ENCODE peak calls at places on chromosomes 12 and 14, in five cellular contexts. One of them, this sample, is unnamed.

GRCh38 chr12:49188205-49188915 is 520 bp downstream of the TUBA1A start:
- DNase-seq in H1: no peak
- DNase-seq in IMR-90: peak; percentile 42
- DNase-seq in mesenchymal stem cell: peak; percentile 79
- DNase-seq in neuronal stem cell: no peak
- DNase-seq in this sample: peak; percentile 73

GRCh38 chr12:75437564-75437963 is 43.0 kb upstream of the GLIPR1 start:
- DNase-seq in H1: no peak
- DNase-seq in IMR-90: peak; percentile 34
- DNase-seq in mesenchymal stem cell: peak; percentile 38
- DNase-seq in neuronal stem cell: no peak
- DNase-seq in this sample: peak; percentile 68

GRCh38 chr12:90939382-90939781 is 15.6 kb downstream of the CCER1 start:
- DNase-seq in H1: no peak
- DNase-seq in IMR-90: peak; percentile 26
- DNase-seq in mesenchymal stem cell: no peak
- DNase-seq in neuronal stem cell: no peak
- DNase-seq in this sample: no peak

GRCh38 chr14:103518416-103519042 is 4.1 kb downstream of the CKB start:
- DNase-seq in H1: peak; percentile 93
- DNase-seq in IMR-90: peak; percentile 29
- DNase-seq in mesenchymal stem cell: peak; percentile 50
- DNase-seq in neuronal stem cell: no peak
- DNase-seq in this sample: peak; percentile 62

GRCh38 chr14:101200650-101201516 is 297.4 kb upstream of the RTL1 start:
- DNase-seq in H1: peak; percentile 13
- DNase-seq in IMR-90: no peak
- DNase-seq in mesenchymal stem cell: no peak
- DNase-seq in neuronal stem cell: no peak
- DNase-seq in this sample: no peak

GRCh38 chr14:81784084-81784483 is 250.4 kb upstream of the SEL1L start:
- DNase-seq in H1: no peak
- DNase-seq in IMR-90: no peak
- DNase-seq in mesenchymal stem cell: no peak
- DNase-seq in neuronal stem cell: no peak
- DNase-seq in this sample: no peak

GRCh38 chr12:67217647-67218046 is 51.5 kb upstream of the CAND1 start:
- DNase-seq in H1: no peak
- DNase-seq in IMR-90: no peak
- DNase-seq in mesenchymal stem cell: no peak
- DNase-seq in neuronal stem cell: no peak
- DNase-seq in this sample: no peak

GRCh38 chr12:75707983-75708382 is 196.6 kb upstream of the KRR1 start:
- DNase-seq in H1: no peak
- DNase-seq in IMR-90: no peak
- DNase-seq in mesenchymal stem cell: no peak
- DNase-seq in neuronal stem cell: no peak
- DNase-seq in this sample: no peak

GRCh38 chr12:122139941-122140340 is 34.1 kb downstream of the IL31 start:
- DNase-seq in H1: no peak
- DNase-seq in IMR-90: no peak
- DNase-seq in mesenchymal stem cell: no peak
- DNase-seq in neuronal stem cell: no peak
- DNase-seq in this sample: no peak

GRCh38 chr12:122138181-122138580 is 35.8 kb downstream of the IL31 start:
- DNase-seq in H1: no peak
- DNase-seq in IMR-90: no peak
- DNase-seq in mesenchymal stem cell: no peak
- DNase-seq in neuronal stem cell: no peak
- DNase-seq in this sample: no peak

GRCh38 chr12:122139266-122139665 is 34.8 kb downstream of the IL31 start:
- DNase-seq in H1: no peak
- DNase-seq in IMR-90: no peak
- DNase-seq in mesenchymal stem cell: no peak
- DNase-seq in neuronal stem cell: no peak
- DNase-seq in this sample: no peak

GRCh38 chr12:122137681-122138080 is 36.3 kb downstream of the IL31 start:
- DNase-seq in H1: peak; percentile 82
- DNase-seq in IMR-90: no peak
- DNase-seq in mesenchymal stem cell: no peak
- DNase-seq in neuronal stem cell: no peak
- DNase-seq in this sample: peak; percentile 53

DNA sequence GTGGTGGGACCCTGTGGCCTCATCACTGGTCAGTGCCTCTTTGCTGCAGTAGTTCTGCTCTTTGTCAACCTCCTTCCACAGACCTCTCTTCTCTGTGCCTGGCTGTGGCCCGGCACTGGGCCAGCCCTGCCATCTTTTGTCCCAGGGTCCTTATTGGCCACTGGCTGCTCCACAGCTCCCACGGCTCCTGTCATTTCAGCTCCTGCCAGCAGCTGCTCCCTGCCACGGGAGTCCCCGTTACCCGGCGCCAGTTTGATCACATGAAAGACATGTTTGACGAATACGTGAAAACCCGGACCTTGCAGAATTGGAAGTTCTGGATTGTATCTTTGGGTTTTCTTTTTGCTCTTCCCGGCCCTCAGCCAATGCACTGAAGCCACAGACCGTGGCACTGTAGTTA is 35.4 kb downstream of the IL31 start:
- DNase-seq in H1: no peak
- DNase-seq in IMR-90: no peak
- DNase-seq in mesenchymal stem cell: no peak
- DNase-seq in neuronal stem cell: no peak
- DNase-seq in this sample: no peak
- H3K36me3 ChIP-seq in H1: peaks cover 2% of the 10 kb centered on the region
- H3K36me3 ChIP-seq in IMR-90: peaks cover 69% of the 10 kb centered on the region
- H3K36me3 ChIP-seq in mesenchymal stem cell: peaks cover 80% of the 10 kb centered on the region
- H3K36me3 ChIP-seq in neuronal stem cell: peaks cover 75% of the 10 kb centered on the region
- H3K36me3 ChIP-seq in this sample: peaks cover 12% of the 10 kb centered on the region

GRCh38 chr14:91264151-91265150 is 19.9 kb upstream of the GPR68 start:
- DNase-seq in H1: peak; percentile 71
- DNase-seq in IMR-90: no peak
- DNase-seq in mesenchymal stem cell: no peak
- DNase-seq in neuronal stem cell: no peak
- DNase-seq in this sample: no peak
- H2BK15ac ChIP-seq in H1: no peak overlapping the region
- H2BK15ac ChIP-seq in IMR-90: no peak overlapping the region
- H2BK15ac ChIP-seq in mesenchymal stem cell: no peak overlapping the region
- H2BK15ac ChIP-seq in neuronal stem cell: peak overlapping the region; percentile 63
- H2BK15ac ChIP-seq in this sample: no peak overlapping the region

DNA sequence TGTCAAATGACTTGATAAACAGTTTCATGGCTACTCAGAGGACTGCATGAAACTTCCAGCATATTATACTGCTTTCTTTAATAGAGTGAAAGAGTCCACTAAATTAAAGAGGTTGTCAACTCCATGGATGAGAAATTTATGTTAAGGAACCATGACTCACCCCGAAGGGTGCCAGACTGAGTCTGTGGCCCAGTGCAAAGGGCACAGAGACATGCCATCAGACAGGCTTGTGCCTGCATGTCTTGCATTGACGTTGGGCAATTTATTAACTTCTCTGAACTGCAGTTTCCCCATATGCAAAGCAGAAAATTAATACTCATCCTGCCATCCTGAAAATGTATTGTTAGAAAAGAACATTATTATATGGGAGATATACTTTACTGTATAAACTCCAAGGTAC is 382.4 kb downstream of the APAF1 start:
- DNase-seq in H1: no peak
- DNase-seq in IMR-90: no peak
- DNase-seq in mesenchymal stem cell: no peak
- DNase-seq in neuronal stem cell: no peak
- DNase-seq in this sample: no peak
- H3K36me3 ChIP-seq in H1: no peaks in the 10 kb centered on the region
- H3K36me3 ChIP-seq in IMR-90: no peaks in the 10 kb centered on the region
- H3K36me3 ChIP-seq in mesenchymal stem cell: no peaks in the 10 kb centered on the region
- H3K36me3 ChIP-seq in neuronal stem cell: no peaks in the 10 kb centered on the region
- H3K36me3 ChIP-seq in this sample: no peaks in the 10 kb centered on the region

GRCh38 chr14:98249476-98249875 is 1022.5 kb downstream of the BCL11B start:
- DNase-seq in H1: no peak
- DNase-seq in IMR-90: no peak
- DNase-seq in mesenchymal stem cell: no peak
- DNase-seq in neuronal stem cell: no peak
- DNase-seq in this sample: no peak

GRCh38 chr14:98249057-98249456 is 1022.9 kb downstream of the BCL11B start:
- DNase-seq in H1: no peak
- DNase-seq in IMR-90: no peak
- DNase-seq in mesenchymal stem cell: no peak
- DNase-seq in neuronal stem cell: no peak
- DNase-seq in this sample: no peak

GRCh38 chr14:98252819-98253218 is 1019.2 kb downstream of the BCL11B start:
- DNase-seq in H1: no peak
- DNase-seq in IMR-90: no peak
- DNase-seq in mesenchymal stem cell: no peak
- DNase-seq in neuronal stem cell: no peak
- DNase-seq in this sample: no peak
- H2BK15ac ChIP-seq in H1: no peak overlapping the region
- H2BK15ac ChIP-seq in IMR-90: no peak overlapping the region
- H2BK15ac ChIP-seq in mesenchymal stem cell: no peak overlapping the region
- H2BK15ac ChIP-seq in neuronal stem cell: no peak overlapping the region
- H2BK15ac ChIP-seq in this sample: no peak overlapping the region

This sample was measured in mesendoderm.